ENCODE peak calls at places on chromosomes 11 and 22, in six cellular contexts. D, P, R, Z, X and O are unnamed samples.

GRCh38 chr11:66880484-66881211 is 23.8 kb downstream of the LRFN4 start:
- DNase-seq in D (no peak), P (peak), R (no peak), Z (no peak), X (peak), O (no peak)

GRCh38 chr11:80182906-80183305 is 742.1 kb upstream of the TENM4 start:
- DNase-seq in D (no peak), P (no peak), R (no peak), Z (no peak), X (no peak), O (no peak)

GRCh38 chr11:120655589-120655988 is 144.0 kb downstream of the GRIK4 start:
- DNase-seq in D (no peak), P (no peak), R (no peak), Z (no peak), X (no peak), O (no peak)

GRCh38 chr11:18012314-18012905 is 437 bp downstream of the SERGEF start:
- DNase-seq in D (peak), P (peak), R (peak), Z (no peak), X (no peak), O (peak)

GRCh38 chr22:20256042-20256441 is 12.1 kb downstream of the RTN4R start:
- DNase-seq in D (no peak), P (no peak), R (no peak), Z (no peak), X (no peak), O (no peak)

GRCh38 chr11:110093407-110094297 is 460 bp downstream of the ZC3H12C start:
- DNase-seq in D (peak), P (peak), R (peak), Z (peak), X (peak), O (peak)

GRCh38 chr11:48168815-48169214 is 47.8 kb upstream of the OR4B1 start:
- DNase-seq in D (no peak), P (no peak), R (no peak), Z (no peak), X (no peak), O (no peak)

GRCh38 chr22:19708323-19709011 is 5.8 kb upstream of the SEPTIN5 start:
- DNase-seq in D (no peak), P (no peak), R (peak), Z (no peak), X (no peak), O (no peak)

GRCh38 chr22:22242488-22242887 is 2.1 kb upstream of the VPREB1 start:
- DNase-seq in D (no peak), P (no peak), R (no peak), Z (no peak), X (no peak), O (no peak)

GRCh38 chr11:19867064-19867463 is 154.4 kb downstream of the NAV2 start:
- DNase-seq in D (no peak), P (no peak), R (no peak), Z (no peak), X (no peak), O (no peak)

GRCh38 chr22:46576556-46577351 is 39.3 kb upstream of the CELSR1 start:
- DNase-seq in D (peak), P (peak), R (peak), Z (peak), X (no peak), O (peak)

GRCh38 chr11:124763156-124763947 is 1.3 kb upstream of the ESAM start:
- DNase-seq in D (peak), P (peak), R (peak), Z (peak), X (peak), O (peak)
- H3K27ac ChIP-seq in D (no peak), P (peak), R (peak), Z (peak), X (no peak), O (peak)

GRCh38 chr22:24894220-24894975 is 52.1 kb downstream of the LHFPL7 start:
- DNase-seq in D (peak), P (peak), R (peak), Z (peak), X (no peak), O (peak)
- H3K4me3 ChIP-seq in D (no peak), P (peak), R (no peak), Z (no peak), X (no peak), O (no peak)

DNA sequence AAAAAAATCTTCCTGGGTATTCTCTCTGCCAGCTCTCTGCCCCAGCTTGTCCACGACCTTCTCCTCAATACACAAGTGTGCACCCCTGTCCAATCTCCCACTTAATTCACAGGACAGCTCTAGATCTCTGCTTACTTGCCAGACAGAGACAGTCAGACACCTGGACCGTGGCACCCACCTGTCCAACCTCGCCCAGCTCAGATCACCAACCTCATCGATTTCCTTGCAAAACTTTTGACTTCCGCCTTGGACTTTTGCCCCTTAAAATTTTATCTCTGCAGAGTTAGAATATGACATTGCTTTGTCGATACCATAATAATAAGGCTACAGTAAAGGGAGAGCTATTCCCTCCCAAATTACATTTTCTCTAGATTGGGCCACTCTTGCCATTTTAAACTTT is 10.4 kb downstream of the LMF2 start:
- DNase-seq in D (no peak), P (no peak), R (no peak), Z (no peak), X (no peak), O (no peak)
- H3K27ac ChIP-seq in D (no peak), P (no peak), R (no peak), Z (no peak), X (no peak), O (no peak)

GRCh38 chr11:58963551-58964075 is 24.3 kb downstream of the GLYATL1 start:
- DNase-seq in D (peak), P (peak), R (peak), Z (no peak), X (no peak), O (no peak)
- H3K4me3 ChIP-seq in D (peak), P (no peak), R (peak), Z (no peak), X (no peak), O (no peak)

GRCh38 chr11:2394818-2395105 is 5.8 kb upstream of the TSSC4 start:
- DNase-seq in D (no peak), P (no peak), R (no peak), Z (no peak), X (no peak), O (no peak)
- H3K27ac ChIP-seq in D (no peak), P (peak), R (no peak), Z (peak), X (no peak), O (peak)